ENCODE peak calls at places on chromosomes 12 and 14, in eight cellular contexts. C is T-helper 2 cell; A is M059J; Q is pulmonary artery endothelial cell; K is kidney tubule cell; X is activated naive CD8-positive, alpha-beta T cell treated with anti-CD3 and anti-CD28 coated beads for 36 hours; M is activated CD8-positive, alpha-beta T cell treated with anti-CD3 and anti-CD28 coated beads, Interleukin-2, amount 10 ng/mL, durations not matched to agents 7 days and 5 days; P is activated T-helper 1 cell treated with anti-CD3 and anti-CD28 coated beads, Interleukin-12 subunit alpha, Interleukin-12 subunit beta, Interleukin-2, Interleukin-4 antibody, amounts not matched to agents 30 ng/mL and 10 ng/mL and 1 ng/mL, durations not matched to agents 14 hours and 24 hours and 36 hours. U is an unnamed sample.

GRCh38 chr12:13041224-13041623 is 3.0 kb upstream of the FAM234B start:
- DNase-seq in C (no peak), A (no peak), Q (no peak), K (no peak), X (no peak), M (no peak), P (no peak), U (no peak)

GRCh38 chr12:111578276-111578970 is 20.7 kb downstream of the ATXN2 start:
- DNase-seq in C (peak), A (peak), Q (peak), K (peak), X (no peak), M (no peak), P (no peak), U (no peak)

GRCh38 chr12:32947203-32947795 is 50.7 kb upstream of the PKP2 start:
- DNase-seq in C (no peak), A (peak), Q (no peak), K (peak), X (no peak), M (no peak), P (no peak), U (no peak)

GRCh38 chr12:39352470-39352869 is 90.5 kb downstream of the KIF21A start:
- DNase-seq in C (no peak), A (no peak), Q (no peak), K (no peak), X (no peak), M (no peak), P (no peak), U (no peak)

GRCh38 chr12:32400114-32400672 is 835 bp downstream of the FGD4 start:
- DNase-seq in C (no peak), A (peak), Q (no peak), K (peak), X (no peak), M (no peak), P (no peak), U (no peak)

GRCh38 chr14:28264306-28264705 is 502.3 kb upstream of the FOXG1 start:
- DNase-seq in C (no peak), A (no peak), Q (no peak), K (no peak), X (no peak), M (no peak), P (no peak), U (no peak)

GRCh38 chr12:45565590-45565989 is 163.9 kb upstream of the ARID2 start:
- DNase-seq in C (no peak), A (no peak), Q (no peak), K (no peak), X (no peak), M (no peak), P (no peak), U (no peak)

GRCh38 chr12:28937196-28937595 is 211.9 kb upstream of the FAR2 start:
- DNase-seq in C (no peak), A (peak), Q (no peak), K (peak), X (no peak), M (no peak), P (no peak), U (no peak)

GRCh38 chr12:48569946-48570345 is at the start of gene LALBA:
- DNase-seq in C (no peak), A (no peak), Q (no peak), K (no peak), X (no peak), M (no peak), P (no peak), U (no peak)

GRCh38 chr14:61973981-61974380 is 211.8 kb downstream of the SNAPC1 start:
- DNase-seq in C (no peak), A (peak), Q (no peak), K (peak), X (no peak), M (no peak), P (no peak), U (no peak)

GRCh38 chr12:54032627-54033100 is at the start of gene HOXC5:
- DNase-seq in C (peak), A (peak), Q (no peak), K (peak), X (peak), M (peak), P (peak), U (peak)

GRCh38 chr14:78154827-78155226 is 15.3 kb upstream of the NRXN3 start:
- DNase-seq in C (no peak), A (no peak), Q (no peak), K (no peak), X (no peak), M (no peak), P (no peak), U (no peak)

GRCh38 chr12:92145481-92145730 is 240 bp downstream of the BTG1 start:
- DNase-seq in C (no peak), A (no peak), Q (no peak), K (no peak), X (no peak), M (no peak), P (no peak), U (no peak)

GRCh38 chr14:22520235-22520634 is 68.8 kb downstream of the DAD1 start:
- DNase-seq in C (no peak), A (peak), Q (no peak), K (peak), X (no peak), M (no peak), P (no peak), U (no peak)

GRCh38 chr12:94098466-94098865 is 49.9 kb upstream of the PLXNC1 start:
- DNase-seq in C (no peak), A (peak), Q (no peak), K (peak), X (no peak), M (no peak), P (no peak), U (no peak)

GRCh38 chr14:103105580-103106168 is 11.1 kb downstream of the EXOC3L4 start:
- DNase-seq in C (peak), A (no peak), Q (no peak), K (peak), X (no peak), M (peak), P (no peak), U (no peak)

U was measured in GDM1.